ENCODE peak calls at places on chromosomes 16 and 17, in four cellular contexts. U, I, W and H are unnamed samples.

GRCh38 chr16:87201052-87201451 is 116.1 kb downstream of the C16orf95 start:
- DNase-seq in U (no peak), I (no peak), W (peak), H (no peak)

GRCh38 chr17:77174928-77175720 is 34.4 kb downstream of the SEC14L1 start:
- DNase-seq in U (no peak), I (no peak), W (no peak), H (no peak)

GRCh38 chr16:24152826-24153225 is 103.3 kb upstream of the CACNG3 start:
- DNase-seq in U (no peak), I (no peak), W (no peak), H (no peak)

GRCh38 chr16:55120408-55120807 is 189.7 kb downstream of the IRX5 start:
- DNase-seq in U (no peak), I (no peak), W (no peak), H (no peak)

GRCh38 chr17:47624727-47625068 is 25.0 kb upstream of the KPNB1 start:
- DNase-seq in U (no peak), I (no peak), W (no peak), H (no peak)

GRCh38 chr16:85798283-85798776 is 1.0 kb downstream of the EMC8 start:
- DNase-seq in U (no peak), I (no peak), W (no peak), H (no peak)

GRCh38 chr16:58013201-58013956 is 12.2 kb downstream of the USB1 start:
- DNase-seq in U (no peak), I (no peak), W (no peak), H (no peak)

GRCh38 chr16:84940670-84941551 is 70.4 kb downstream of the ZDHHC7 start:
- DNase-seq in U (no peak), I (no peak), W (peak), H (no peak)

GRCh38 chr17:61700252-61700651 is 109.2 kb upstream of the NACA2 start:
- DNase-seq in U (no peak), I (no peak), W (peak), H (no peak)

GRCh38 chr17:29165800-29166506 is 14.2 kb downstream of the MYO18A start:
- DNase-seq in U (no peak), I (no peak), W (no peak), H (no peak)

GRCh38 chr17:28381141-28381825 is 9.8 kb downstream of the SARM1 start:
- DNase-seq in U (peak), I (no peak), W (no peak), H (no peak)

GRCh38 chr17:62895650-62896301 is 70.3 kb upstream of the TANC2 start:
- DNase-seq in U (no peak), I (no peak), W (no peak), H (no peak)

GRCh38 chr16:56246051-56246817 is 54.9 kb downstream of the GNAO1 start:
- DNase-seq in U (peak), I (no peak), W (no peak), H (no peak)

GRCh38 chr17:77107506-77108433 is 33.0 kb upstream of the SEC14L1 start:
- DNase-seq in U (no peak), I (no peak), W (no peak), H (no peak)

GRCh38 chr17:50919321-50920040 is 53.3 kb upstream of the TOB1 start:
- DNase-seq in U (peak), I (peak), W (peak), H (peak)

GRCh38 chr17:43528988-43529814 is 16.9 kb downstream of the ETV4 start:
- DNase-seq in U (no peak), I (no peak), W (no peak), H (no peak)

GRCh38 chr16:62225675-62226074 is 189.4 kb upstream of the CDH8 start:
- DNase-seq in U (peak), I (no peak), W (no peak), H (no peak)

GRCh38 chr16:89358030-89359005 is 132.0 kb downstream of the ANKRD11 start:
- DNase-seq in U (peak), I (peak), W (no peak), H (no peak)

GRCh38 chr16:89388536-89388935 is 101.8 kb downstream of the ANKRD11 start:
- DNase-seq in U (no peak), I (no peak), W (no peak), H (no peak)

GRCh38 chr17:7109461-7110322 is 4.9 kb downstream of the ASGR2 start:
- DNase-seq in U (no peak), I (no peak), W (no peak), H (no peak)

GRCh38 chr17:77602062-77602746 is 356.3 kb upstream of the TNRC6C start:
- DNase-seq in U (no peak), I (no peak), W (peak), H (no peak)

GRCh38 chr17:8151120-8151640 is 1.0 kb downstream of the PER1 start:
- DNase-seq in U (peak), I (peak), W (peak), H (peak)

GRCh38 chr16:19715566-19715965 is 2.5 kb downstream of the KNOP1 start:
- DNase-seq in U (no peak), I (no peak), W (no peak), H (no peak)

GRCh38 chr17:21280081-21280518 is 4.4 kb upstream of the MAP2K3 start:
- DNase-seq in U (peak), I (peak), W (peak), H (peak)

GRCh38 chr17:69335018-69335417 is 8.1 kb upstream of the ABCA5 start:
- DNase-seq in U (no peak), I (no peak), W (peak), H (no peak)

GRCh38 chr16:85870159-85870558 is 28.8 kb upstream of the IRF8 start:
- DNase-seq in U (no peak), I (no peak), W (no peak), H (no peak)

GRCh38 chr16:49498241-49499017 is 124.8 kb downstream of the C16orf78 start:
- DNase-seq in U (peak), I (no peak), W (no peak), H (no peak)

GRCh38 chr17:72715906-72716572 is 376.4 kb downstream of the SLC39A11 start:
- DNase-seq in U (no peak), I (no peak), W (peak), H (no peak)

GRCh38 chr17:60934723-60935122 is 257.1 kb downstream of the BCAS3 start:
- DNase-seq in U (no peak), I (no peak), W (no peak), H (no peak)

DNA sequence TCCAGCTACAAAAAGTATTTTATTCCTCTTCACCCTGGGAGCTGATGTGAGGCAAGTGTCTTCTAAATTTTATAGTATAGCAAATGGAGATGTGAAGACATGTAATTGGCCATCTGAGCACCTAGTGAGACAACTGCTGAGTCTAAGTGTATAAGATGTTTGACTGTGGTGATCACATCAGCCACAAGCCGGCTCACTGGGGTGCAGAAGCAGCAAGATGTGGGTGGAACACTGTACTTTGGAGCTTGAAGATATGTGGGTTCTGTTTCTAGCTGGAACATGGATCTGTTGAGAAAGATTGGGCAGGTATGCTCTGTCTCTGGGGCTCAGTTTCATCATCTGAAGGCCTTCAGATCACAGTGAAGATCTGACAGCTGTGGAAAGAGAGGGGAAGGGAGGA is 78.2 kb upstream of the MPHOSPH6 start:
- DNase-seq in U (no peak), I (no peak), W (no peak), H (no peak)
- TF ChIP-seq CTCF in U (no peak), I (no peak), W (no peak), H (no peak)

DNA sequence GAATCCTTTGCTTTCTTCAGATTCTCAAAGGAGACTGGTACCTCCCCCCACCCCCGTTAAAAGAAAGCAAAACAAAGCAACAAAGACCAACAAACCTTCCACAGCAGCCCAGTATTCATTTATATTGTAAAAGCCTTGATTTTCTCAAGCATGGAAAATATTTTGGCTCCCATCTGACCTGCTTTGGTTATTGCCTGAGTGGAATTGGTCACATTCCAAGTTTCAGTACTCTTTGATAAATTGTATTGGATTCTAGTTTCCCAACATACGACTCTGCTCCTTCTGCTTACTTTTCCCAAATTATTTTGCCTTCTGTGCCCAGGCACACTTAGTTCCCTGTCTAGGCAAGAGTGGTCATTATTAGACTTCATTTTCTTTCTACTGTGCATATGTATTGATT is 1.3 kb downstream of the ABCC11 start:
- DNase-seq in U (no peak), I (no peak), W (peak), H (no peak)
- H3K27ac ChIP-seq in U (no peak), I (no peak), W (no peak), H (peak)

GRCh38 chr16:88309905-88310259 is 72.9 kb upstream of the ZNF469 start:
- DNase-seq in U (no peak), I (no peak), W (no peak), H (no peak)
- TF ChIP-seq CTCF in U (no peak), I (no peak), W (peak), H (no peak)

GRCh38 chr16:92431-93339 is 14.7 kb downstream of the MPG start:
- DNase-seq in U (no peak), I (no peak), W (no peak), H (no peak)
- H3K27ac ChIP-seq in U (peak), I (no peak), W (no peak), H (no peak)

DNA sequence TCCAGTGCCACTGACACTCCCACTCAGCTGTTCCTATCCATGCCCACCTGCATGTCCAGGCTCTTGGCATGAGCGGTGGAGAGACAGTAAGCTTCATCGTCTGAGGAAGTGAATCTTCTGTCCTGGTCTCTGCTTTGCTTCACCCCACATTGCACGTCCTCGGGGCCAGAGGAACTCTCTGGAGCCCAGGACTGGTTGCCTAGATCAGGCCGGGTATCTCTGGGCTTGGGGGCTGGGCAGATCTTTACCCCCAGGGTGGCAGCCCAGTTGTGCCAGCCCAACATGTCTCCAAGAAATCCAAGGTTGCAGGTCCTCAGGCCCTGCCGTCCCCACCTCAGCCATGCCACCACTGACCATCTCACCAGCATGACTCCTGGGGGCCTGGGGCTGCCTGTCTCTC is 58.3 kb downstream of the BEAN1 start:
- DNase-seq in U (no peak), I (no peak), W (no peak), H (no peak)
- TF ChIP-seq CTCF in U (no peak), I (no peak), W (no peak), H (no peak)

DNA sequence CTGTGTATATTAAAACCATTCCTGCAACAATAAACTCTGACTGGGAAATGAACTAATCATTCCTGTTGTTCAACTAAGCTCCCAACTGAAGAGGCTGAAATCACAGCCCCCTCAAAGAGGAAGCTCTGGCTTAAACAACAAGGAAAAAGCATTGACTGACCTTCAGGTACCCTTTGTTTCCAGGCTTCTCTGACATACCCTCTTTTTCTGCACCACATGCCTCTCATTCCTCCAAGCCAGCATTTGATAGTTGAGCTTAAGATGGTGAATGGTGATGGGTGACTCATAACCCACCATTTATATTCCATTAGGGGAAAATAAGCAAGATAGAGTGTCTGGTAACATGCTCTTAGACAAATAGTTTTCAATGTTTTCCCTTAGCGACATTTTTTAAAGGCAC is 470.8 kb upstream of the SOX9 start:
- DNase-seq in U (no peak), I (no peak), W (peak), H (no peak)
- H3K27ac ChIP-seq in U (no peak), I (no peak), W (no peak), H (no peak)

GRCh38 chr16:30352488-30353401 is 2.4 kb downstream of the CD2BP2 start:
- DNase-seq in U (peak), I (no peak), W (no peak), H (no peak)
- TF ChIP-seq CTCF in U (no peak), I (no peak), W (no peak), H (no peak)

GRCh38 chr17:45305532-45306087 is 11.2 kb downstream of the MAP3K14 start:
- DNase-seq in U (no peak), I (no peak), W (peak), H (no peak)
- H3K27ac ChIP-seq in U (no peak), I (no peak), W (no peak), H (peak)

GRCh38 chr17:46195217-46195855 is 2.1 kb upstream of the KANSL1 start:
- DNase-seq in U (no peak), I (no peak), W (no peak), H (no peak)
- TF ChIP-seq CTCF in U (no peak), I (no peak), W (no peak), H (no peak)

GRCh38 chr16:81744385-81744784 is 34.7 kb upstream of the PLCG2 start:
- DNase-seq in U (no peak), I (no peak), W (no peak), H (no peak)
- H3K27ac ChIP-seq in U (no peak), I (no peak), W (no peak), H (no peak)